ENCODE peak calls at places on chromosomes 2 and 18, in five cellular contexts. V is fibroblast of lung, M is transverse colon, O is AG04450, W is Karpas-422. X is an unnamed sample.

GRCh38 chr18:61755553-61755952 is 137.3 kb downstream of the RNF152 start:
- DNase-seq in V (no peak), O (no peak), M (no peak), W (no peak), X (no peak)

GRCh38 chr2:18648161-18648560 is 58.8 kb upstream of the NT5C1B start:
- DNase-seq in W (no peak), M (no peak), O (no peak), V (no peak), X (no peak)

GRCh38 chr2:42342061-42342794 is 18.8 kb downstream of the COX7A2L start:
- DNase-seq in W (no peak), V (peak), M (no peak), O (peak), X (no peak)

GRCh38 chr18:22167471-22168151 is 1.8 kb upstream of the GATA6 start:
- DNase-seq in W (no peak), O (no peak), V (peak), M (peak), X (no peak)

GRCh38 chr18:75377975-75378673 is 49.4 kb downstream of the SMIM21 start:
- DNase-seq in M (no peak), V (no peak), O (no peak), W (no peak), X (no peak)

GRCh38 chr2:3959372-3959771 is 256.0 kb downstream of the DCDC2C start:
- DNase-seq in W (peak), O (no peak), M (no peak), V (peak), X (no peak)

GRCh38 chr18:59502899-59503245 is 143.8 kb upstream of the LMAN1 start:
- DNase-seq in O (no peak), M (no peak), W (no peak), V (no peak), X (no peak)

GRCh38 chr2:8907764-8908163 is 70.4 kb upstream of the KIDINS220 start:
- DNase-seq in V (no peak), W (no peak), O (no peak), M (no peak), X (no peak)

GRCh38 chr2:119678021-119678656 is 862 bp upstream of the TMEM177 start:
- DNase-seq in W (no peak), O (no peak), V (no peak), M (peak), X (no peak)

GRCh38 chr18:79693561-79694205 is 14.1 kb downstream of the CTDP1 start:
- DNase-seq in W (no peak), O (no peak), V (no peak), M (no peak), X (no peak)

GRCh38 chr18:31376477-31376876 is at the start of gene DSG4:
- DNase-seq in V (no peak), O (no peak), W (no peak), M (no peak), X (no peak)

GRCh38 chr2:157413342-157414035 is 30.4 kb downstream of the CYTIP start:
- DNase-seq in O (no peak), V (no peak), W (no peak), M (no peak), X (no peak)

GRCh38 chr2:61575447-61575859 is 37.3 kb upstream of the XPO1 start:
- DNase-seq in V (no peak), O (no peak), M (no peak), W (no peak), X (no peak)

GRCh38 chr2:24874025-24874424 is 46.0 kb downstream of the ADCY3 start:
- DNase-seq in V (no peak), O (no peak), W (no peak), M (no peak), X (no peak)

GRCh38 chr2:67313536-67313935 is 83.6 kb upstream of the ETAA1 start:
- DNase-seq in W (no peak), M (no peak), V (no peak), O (no peak), X (no peak)

GRCh38 chr18:41501848-41502247 is 453.2 kb upstream of the PIK3C3 start:
- DNase-seq in W (no peak), M (no peak), V (no peak), O (no peak), X (no peak)

GRCh38 chr2:217610411-217610814 is 392.4 kb downstream of the TNS1 start:
- DNase-seq in V (no peak), W (no peak), M (no peak), O (no peak), X (no peak)

GRCh38 chr2:38505779-38506178 is 96.9 kb downstream of the HNRNPLL start:
- DNase-seq in W (no peak), M (peak), O (peak), V (peak), X (no peak)

GRCh38 chr2:207467716-207468347 is 61.9 kb upstream of the CREB1 start:
- DNase-seq in W (no peak), V (peak), O (peak), M (no peak), X (no peak)

GRCh38 chr2:23574919-23575654 is 190.1 kb downstream of the KLHL29 start:
- DNase-seq in W (no peak), O (no peak), V (no peak), M (no peak), X (no peak)

GRCh38 chr2:23568257-23569190 is 183.5 kb downstream of the KLHL29 start:
- DNase-seq in M (no peak), V (no peak), W (no peak), O (no peak), X (no peak)

GRCh38 chr2:23569761-23570383 is 184.9 kb downstream of the KLHL29 start:
- DNase-seq in W (no peak), V (peak), M (no peak), O (no peak), X (peak)

GRCh38 chr2:23571066-23571465 is 186.1 kb downstream of the KLHL29 start:
- DNase-seq in V (no peak), W (no peak), O (no peak), M (no peak), X (no peak)

DNA sequence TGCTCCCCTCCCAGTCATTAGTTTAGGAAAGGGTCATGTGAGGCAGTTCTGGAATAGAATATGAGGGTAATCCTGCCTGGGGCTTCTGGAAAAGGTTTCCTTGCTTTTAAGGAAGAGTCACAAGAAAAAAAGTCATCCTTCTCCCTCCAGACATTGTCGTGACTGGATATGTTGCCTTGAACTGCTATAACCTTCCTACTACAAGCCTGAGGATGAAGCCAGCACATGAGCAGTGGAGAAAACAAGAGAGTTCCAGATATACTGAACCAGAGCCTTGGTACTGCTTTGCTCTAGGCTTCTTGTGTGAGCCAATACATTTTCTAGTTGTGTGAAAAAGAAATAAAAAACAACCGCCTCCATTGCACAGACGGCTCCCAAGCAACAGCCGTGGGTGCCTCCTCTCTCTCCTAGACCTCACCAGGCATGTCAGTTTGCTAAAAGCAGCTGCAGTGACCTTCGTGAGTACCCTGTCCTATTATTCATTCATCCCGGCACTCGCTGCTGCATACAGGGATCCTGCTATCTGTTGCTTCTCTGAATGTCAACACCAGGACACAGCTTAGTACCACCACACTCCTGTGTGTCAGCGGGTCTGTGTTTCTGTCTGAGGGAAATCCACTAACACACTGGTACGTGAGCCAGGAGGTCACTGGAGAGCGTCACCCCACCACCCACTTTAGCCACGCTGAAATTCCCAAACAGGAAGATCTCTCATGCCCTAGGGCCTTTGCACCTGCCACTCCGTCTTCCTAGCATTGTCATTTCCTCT is 186.7 kb downstream of the KLHL29 start:
- DNase-seq in W (no peak), V (no peak), M (no peak), O (no peak), X (no peak)
- H3K27ac ChIP-seq in W (no peak), V (no peak), M (no peak), O (no peak), X (no peak)

GRCh38 chr2:237022533-237022932 is 63.2 kb upstream of the COPS8 start:
- DNase-seq in O (no peak), V (no peak), W (no peak), M (no peak), X (no peak)

GRCh38 chr2:237026981-237027711 is 58.5 kb upstream of the COPS8 start:
- DNase-seq in M (peak), W (peak), V (peak), O (peak), X (no peak)

GRCh38 chr2:237027712-237028029 is 58.0 kb upstream of the COPS8 start:
- DNase-seq in O (no peak), W (no peak), M (no peak), V (no peak), X (no peak)

GRCh38 chr2:237025090-237025865 is 60.4 kb upstream of the COPS8 start:
- DNase-seq in O (peak), W (no peak), M (peak), V (peak), X (no peak)

GRCh38 chr2:237024255-237024654 is 61.4 kb upstream of the COPS8 start:
- DNase-seq in W (no peak), M (no peak), O (no peak), V (no peak), X (no peak)
- H3K27ac ChIP-seq in W (no peak), M (no peak), O (no peak), V (no peak), X (no peak)

DNA sequence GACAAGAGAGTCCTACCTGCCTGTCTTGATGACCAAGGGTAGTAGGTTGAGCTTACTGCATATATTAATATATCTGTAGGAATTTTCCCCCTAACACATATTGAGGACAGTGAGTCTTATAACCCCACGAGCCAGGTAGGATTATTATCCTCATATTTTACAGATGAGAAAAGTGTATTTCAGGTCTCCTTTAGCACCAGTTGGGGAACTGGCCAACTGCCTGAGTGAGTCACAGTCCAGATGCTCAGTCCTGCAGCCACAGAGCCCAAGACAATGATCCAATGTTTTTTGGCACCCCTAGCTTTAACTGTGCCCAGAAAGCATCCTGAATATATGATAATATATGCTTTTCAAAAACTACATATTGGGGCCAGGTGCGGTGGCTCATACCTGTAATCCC is 30.8 kb upstream of the GLS start:
- DNase-seq in W (peak), V (peak), O (no peak), M (no peak), X (no peak)
- H3K27ac ChIP-seq in W (no peak), V (no peak), O (no peak), M (no peak), X (no peak)

GRCh38 chr2:44840186-44840850 is 101.2 kb upstream of the SIX3 start:
- DNase-seq in M (no peak), V (no peak), O (no peak), W (no peak), X (no peak)
- H3K27ac ChIP-seq in M (no peak), V (no peak), O (no peak), W (no peak), X (no peak)

X was measured in caudate nucleus.